ENCODE peak calls at places on chromosomes 1 and 21, in four cellular contexts. V is HCT116, C is IMR-90, M is GM06990. U is an unnamed sample.

GRCh38 chr1:29861446-29861845 is 625.1 kb downstream of the PTPRU start:
- DNase-seq in V (no peak), C (no peak), M (no peak), U (no peak)

GRCh38 chr1:101360506-101360905 is 123.7 kb downstream of the S1PR1 start:
- DNase-seq in V (no peak), C (peak; percentile 2), M (no peak), U (no peak)

GRCh38 chr1:152104854-152105253 is 10.4 kb downstream of the TCHH start:
- DNase-seq in V (no peak), C (no peak), M (no peak), U (no peak)

GRCh38 chr1:67987046-67987799 is 63.2 kb downstream of the DIRAS3 start:
- DNase-seq in V (no peak), C (peak; percentile 96), M (no peak), U (no peak)

GRCh38 chr1:3031401-3032221 is 10.3 kb downstream of the ACTRT2 start:
- DNase-seq in V (no peak), C (no peak), M (no peak), U (no peak)

GRCh38 chr1:41800237-41800902 is 118.4 kb downstream of the HIVEP3 start:
- DNase-seq in V (no peak), C (no peak), M (peak; percentile 53), U (no peak)

GRCh38 chr1:5105744-5106143 is 451.3 kb downstream of the AJAP1 start:
- DNase-seq in V (no peak), C (no peak), M (no peak), U (no peak)

GRCh38 chr1:112704908-112705627 is 1.9 kb downstream of the RHOC start:
- DNase-seq in V (peak; percentile 80), C (peak; percentile 96), M (peak; percentile 75), U (peak; percentile 94)

GRCh38 chr1:33519240-33519884 is 46.9 kb downstream of the ZSCAN20 start:
- DNase-seq in V (no peak), C (no peak), M (no peak), U (no peak)

GRCh38 chr1:40130892-40131291 is 30.3 kb upstream of the RLF start:
- DNase-seq in V (no peak), C (no peak), M (no peak), U (no peak)

GRCh38 chr1:40133839-40134238 is 27.3 kb upstream of the RLF start:
- DNase-seq in V (no peak), C (no peak), M (no peak), U (no peak)

GRCh38 chr1:40132383-40133121 is 28.6 kb upstream of the RLF start:
- DNase-seq in V (no peak), C (no peak), M (no peak), U (no peak)

GRCh38 chr1:40133122-40133665 is 28.0 kb upstream of the RLF start:
- DNase-seq in V (no peak), C (peak; percentile 1), M (no peak), U (no peak)
- TF ChIP-seq CTCF in V (no peak), C (no peak), M (no peak), U (no peak)

DNA sequence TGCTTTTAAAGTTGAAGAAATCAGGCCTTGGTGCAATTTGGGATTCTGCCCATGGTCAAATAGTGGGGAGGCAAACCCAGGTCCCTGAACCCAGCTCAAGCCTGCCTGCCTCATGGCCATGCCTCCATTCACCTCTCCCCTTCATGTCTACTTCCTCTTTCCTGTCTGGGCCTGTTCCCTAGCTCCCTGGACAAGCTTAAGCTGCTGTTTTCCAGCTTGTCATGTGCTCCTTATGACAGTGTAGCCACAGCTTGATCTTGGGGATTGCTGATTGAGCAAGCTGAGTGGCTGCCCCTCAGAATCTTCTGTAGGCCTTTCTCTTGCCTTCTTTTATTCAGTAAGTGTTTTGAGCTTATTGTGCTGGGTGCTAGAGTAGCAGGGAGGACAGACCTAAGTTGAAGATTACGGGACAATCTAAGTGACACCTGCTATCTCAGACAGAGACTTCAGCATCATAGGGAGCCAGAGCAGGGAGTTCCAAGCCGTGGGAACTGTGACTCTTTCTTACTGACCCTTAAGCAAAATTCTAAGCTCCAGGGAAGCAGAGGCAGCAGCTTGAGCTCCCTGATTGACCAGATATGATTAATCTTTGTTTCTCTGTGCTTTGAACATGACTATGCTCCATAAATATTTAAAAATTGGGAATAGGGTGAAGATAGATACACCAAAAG is 520 bp upstream of the MR1 start:
- DNase-seq in V (peak; percentile 18), C (peak; percentile 35), M (peak; percentile 64), U (no peak)
- H3K4me3 ChIP-seq in V (peak overlapping the region; percentile 59), C (peak overlapping the region; percentile 15), M (peak overlapping the region; percentile 92), U (peak overlapping the region; percentile 56)

GRCh38 chr1:8831329-8831728 is 13.9 kb upstream of the RERE start:
- DNase-seq in V (no peak), C (no peak), M (no peak), U (no peak)
- TF ChIP-seq CTCF in V (peak; percentile 53), C (peak; percentile 39), M (no peak), U (no peak)

DNA sequence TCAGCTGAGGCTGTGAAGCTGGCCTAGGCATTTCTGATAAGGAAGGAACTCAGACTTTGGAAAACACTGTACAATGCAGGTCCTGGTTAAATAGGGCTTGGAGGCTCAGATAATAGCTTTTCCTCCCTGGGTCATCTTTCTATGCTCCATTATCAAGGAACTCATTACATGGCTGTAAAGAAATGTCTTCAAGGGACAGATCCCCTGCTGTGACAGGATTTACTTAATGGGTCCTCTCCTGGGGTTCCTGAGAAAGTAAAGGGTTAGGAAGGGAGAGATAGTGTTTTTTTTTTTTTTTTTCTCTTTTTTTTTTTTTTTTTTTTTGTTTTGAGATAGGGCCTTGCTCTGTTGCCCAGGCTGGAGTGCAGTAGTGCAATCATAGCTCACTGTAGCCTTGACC is 14.1 kb upstream of the SVBP start:
- DNase-seq in V (no peak), C (no peak), M (no peak), U (no peak)
- H3K4me3 ChIP-seq in V (no peak overlapping the region), C (no peak overlapping the region), M (no peak overlapping the region), U (no peak overlapping the region)

DNA sequence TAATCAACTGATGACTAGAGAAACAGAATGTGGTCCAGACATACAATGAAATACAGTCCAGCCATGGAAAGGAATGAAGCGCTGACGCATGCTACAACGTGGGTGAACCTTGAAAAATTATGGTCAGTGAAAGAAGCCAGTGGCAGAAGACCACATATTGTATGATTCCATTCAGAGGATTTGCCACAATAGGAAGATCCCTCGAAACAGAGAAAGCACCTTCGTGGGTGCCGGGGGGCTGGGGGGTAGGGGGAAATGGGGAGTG is 106.6 kb downstream of the ETS2 start:
- DNase-seq in V (no peak), C (peak; percentile 16), M (no peak), U (no peak)
- TF ChIP-seq CTCF in V (no peak), C (no peak), M (no peak), U (no peak)

GRCh38 chr1:168442931-168443330 is 100.9 kb downstream of the XCL2 start:
- DNase-seq in V (no peak), C (no peak), M (no peak), U (no peak)
- H3K4me3 ChIP-seq in V (no peak overlapping the region), C (no peak overlapping the region), M (no peak overlapping the region), U (no peak overlapping the region)